ENCODE peak calls at places on chromosomes 1 and 21, in four cellular contexts. P is brain microvascular endothelial cell, M is left lung, F is Peyer's patch. C is an unnamed sample. For H3K27me3, the result is how much of the 10 kb centered on the place peaks cover.

GRCh38 chr1:37673920-37674319 is 18.4 kb upstream of the CDCA8 start:
- DNase-seq in P (no peak), M (no peak), F (no peak), C (peak)

GRCh38 chr21:21183092-21183491 is 184.9 kb downstream of the NCAM2 start:
- DNase-seq in P (no peak), M (no peak), F (no peak), C (no peak)

GRCh38 chr1:200267458-200267857 is 142.4 kb downstream of the ZNF281 start:
- DNase-seq in P (no peak), M (no peak), F (no peak), C (no peak)

GRCh38 chr1:9107156-9107555 is 21.7 kb downstream of the GPR157 start:
- DNase-seq in P (no peak), M (no peak), F (no peak), C (no peak)

GRCh38 chr1:246153796-246154212 is 353.3 kb downstream of the SMYD3 start:
- DNase-seq in P (no peak), M (no peak), F (no peak), C (no peak)

GRCh38 chr1:230824571-230825060 is 43.7 kb downstream of the C1orf198 start:
- DNase-seq in P (no peak), M (no peak), F (no peak), C (no peak)

GRCh38 chr1:167298328-167298727 is 77.6 kb downstream of the POU2F1 start:
- DNase-seq in P (no peak), M (no peak), F (no peak), C (no peak)

GRCh38 chr1:243475966-243476365 is 220.1 kb downstream of the SDCCAG8 start:
- DNase-seq in P (peak), M (no peak), F (no peak), C (no peak)

GRCh38 chr1:2019162-2019542 is at the start of gene GABRD:
- DNase-seq in P (no peak), M (no peak), F (no peak), C (no peak)

GRCh38 chr1:58596631-58597052 is 19.6 kb upstream of the TACSTD2 start:
- DNase-seq in P (no peak), M (no peak), F (no peak), C (no peak)

GRCh38 chr21:45997495-45998275 is 16.1 kb downstream of the COL6A1 start:
- DNase-seq in P (no peak), M (peak), F (peak), C (no peak)

GRCh38 chr21:45854702-45855247 is 126.8 kb upstream of the COL6A1 start:
- DNase-seq in P (no peak), M (no peak), F (no peak), C (no peak)

GRCh38 chr1:49541096-49541752 is 482.5 kb downstream of the AGBL4 start:
- DNase-seq in P (no peak), M (no peak), F (no peak), C (no peak)

GRCh38 chr21:35208810-35209517 is 159.9 kb upstream of the RUNX1 start:
- DNase-seq in P (no peak), M (no peak), F (no peak), C (no peak)

GRCh38 chr1:7395251-7395650 is 375.8 kb upstream of the VAMP3 start:
- DNase-seq in P (no peak), M (no peak), F (no peak), C (no peak)

GRCh38 chr1:45906883-45907282 is 103.5 kb downstream of the MAST2 start:
- DNase-seq in P (no peak), M (no peak), F (no peak), C (no peak)

DNA sequence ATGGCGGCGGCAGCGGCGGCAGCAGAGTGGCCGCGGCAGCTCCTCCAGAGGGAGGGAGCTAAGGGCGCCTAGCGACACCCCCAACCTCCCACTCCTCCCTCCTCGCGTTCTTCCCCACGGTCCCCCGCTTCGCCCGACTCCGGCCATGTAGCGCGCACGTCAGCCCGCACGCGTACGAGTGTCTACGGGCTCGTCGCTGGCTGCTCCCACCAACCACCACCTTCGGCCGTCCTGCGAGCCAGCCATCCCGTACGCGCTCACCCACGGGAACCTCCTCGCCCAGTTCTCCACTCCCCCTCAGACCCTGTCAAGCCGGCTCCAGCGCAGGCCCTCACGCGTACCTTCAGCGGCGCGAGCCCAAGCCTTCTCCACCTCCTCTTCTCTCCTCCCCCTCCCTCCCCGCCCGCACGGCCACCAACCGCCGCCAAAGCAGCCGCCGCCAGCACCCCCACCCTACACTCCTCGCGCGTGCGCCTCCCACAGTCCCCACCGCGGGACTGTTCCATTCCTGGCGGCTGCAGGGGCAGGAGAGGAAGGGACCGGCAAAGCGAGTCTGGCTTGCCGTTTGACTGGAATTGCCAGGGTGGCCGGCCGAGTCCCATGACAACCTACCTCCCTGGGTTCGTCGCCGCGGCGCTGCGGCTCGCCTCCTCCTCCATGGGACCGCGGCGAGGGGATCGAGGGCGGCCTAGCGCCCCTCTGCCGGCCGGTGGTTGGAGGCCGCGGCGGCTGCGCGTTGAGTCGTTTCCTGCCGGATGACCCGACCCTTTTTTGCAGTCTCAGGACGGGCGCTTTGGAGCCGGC is at the start of the genes DAP3 and YY1AP1:
- DNase-seq in P (peak), M (peak), F (peak), C (peak)
- TF ChIP-seq CTCF in P (no peak), M (no peak), F (no peak), C (no peak)

DNA sequence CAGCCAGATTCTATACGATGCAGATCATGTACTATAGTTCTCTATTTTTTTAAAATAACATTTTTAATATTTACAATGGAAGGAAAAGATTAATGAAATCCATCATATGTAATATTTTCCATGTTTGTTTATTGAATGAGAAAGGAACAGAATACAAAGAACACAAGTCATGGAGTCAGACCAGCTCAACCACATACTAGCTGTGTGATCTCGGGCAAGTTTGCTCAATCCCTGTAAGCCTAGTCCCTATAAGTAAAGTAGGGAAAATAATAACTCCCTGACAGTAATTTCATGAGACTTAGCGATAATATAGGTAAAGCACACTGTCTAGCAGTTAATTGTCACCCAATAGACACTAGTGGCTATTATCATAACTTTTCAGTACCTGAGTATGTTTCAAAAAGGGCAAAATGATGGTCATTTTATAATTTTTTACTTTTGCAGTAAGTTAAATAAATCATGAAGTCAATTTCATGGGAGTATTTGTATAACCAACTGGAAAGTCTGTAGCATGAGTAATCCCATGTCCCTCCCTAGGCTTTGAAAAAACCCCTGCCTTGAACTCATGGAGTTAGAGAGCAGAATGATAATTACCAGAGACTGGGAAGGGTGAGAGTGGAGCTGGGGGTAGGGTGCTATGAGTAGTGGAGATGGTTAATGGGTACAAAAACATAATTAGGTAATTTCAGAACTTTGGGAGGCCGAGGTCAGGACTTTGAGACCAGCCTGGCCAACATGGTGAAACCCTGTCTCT is 37.0 kb upstream of the EPS15 start:
- DNase-seq in P (peak), M (no peak), F (no peak), C (no peak)
- H3K27ac ChIP-seq in P (no peak), M (no peak), F (no peak), C (no peak)

GRCh38 chr1:156844102-156844501 is 14.8 kb downstream of the INSRR start:
- DNase-seq in P (no peak), M (no peak), F (no peak), C (no peak)

GRCh38 chr1:156845953-156846545 is 12.9 kb downstream of the INSRR start:
- DNase-seq in P (no peak), M (no peak), F (no peak), C (no peak)

GRCh38 chr1:156844638-156845037 is 14.3 kb downstream of the INSRR start:
- DNase-seq in P (no peak), M (no peak), F (no peak), C (no peak)

GRCh38 chr1:156846643-156847042 is 12.3 kb downstream of the INSRR start:
- DNase-seq in P (no peak), M (no peak), F (no peak), C (no peak)

GRCh38 chr1:156845055-156845952 is 13.6 kb downstream of the INSRR start:
- DNase-seq in P (no peak), M (no peak), F (no peak), C (peak)
- H3K27me3 ChIP-seq in P (half or more), M (under half), F (under half), C (under half)

DNA sequence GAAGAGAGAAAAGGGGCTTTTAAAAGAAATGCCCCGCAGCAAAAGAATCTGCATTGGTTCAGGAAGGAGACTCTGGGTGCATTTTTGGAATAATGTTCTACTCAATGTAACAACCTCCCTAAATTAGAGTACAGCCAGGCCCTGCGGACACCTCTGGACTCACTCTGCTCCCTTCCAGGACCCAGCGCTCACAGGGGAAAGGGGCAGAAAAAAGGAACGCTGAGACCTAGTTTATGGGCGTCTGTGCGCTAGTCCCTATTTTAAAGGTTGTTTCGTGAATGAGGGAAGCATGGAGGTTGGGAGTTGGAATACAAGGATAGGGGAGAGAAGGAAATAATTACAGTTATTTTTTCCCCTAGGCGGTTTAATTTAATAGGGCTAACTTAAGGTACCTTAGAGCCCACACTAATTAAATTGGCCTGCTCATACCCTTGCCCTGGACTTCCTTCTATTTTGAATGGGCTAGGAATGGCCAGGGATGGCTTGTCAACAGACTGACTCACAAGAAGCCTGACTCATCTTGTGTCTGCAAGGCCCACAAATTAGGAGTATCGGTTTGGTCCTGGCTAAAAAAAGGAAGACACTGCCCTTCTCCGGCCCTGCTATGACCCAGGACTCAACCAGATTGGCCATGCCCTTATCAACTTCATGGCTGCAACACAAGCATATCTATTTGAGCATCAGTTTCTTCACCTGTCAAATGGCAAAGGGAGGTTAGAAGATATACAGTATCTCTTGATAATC is 1.9 kb upstream of the SSBP3 start:
- DNase-seq in P (peak), M (peak), F (peak), C (no peak)
- TF ChIP-seq CTCF in P (no peak), M (no peak), F (no peak), C (no peak)

GRCh38 chr1:155131846-155132245 is 3.8 kb upstream of the SLC50A1 start:
- DNase-seq in P (no peak), M (no peak), F (no peak), C (no peak)
- H3K27ac ChIP-seq in P (no peak), M (peak), F (peak), C (no peak)